ENCODE peak calls at places on chromosome X, in ten cellular contexts. J, P, R, D, W, O, B, Q, E and K are unnamed samples.

GRCh38 chrX:110053453-110053852 is 50.5 kb downstream of the TMEM164 start:
- DNase-seq in B (no peak), E (no peak), O (no peak), D (no peak), J (no peak), R (no peak), Q (no peak), W (no peak), P (no peak), K (no peak)

GRCh38 chrX:31038585-31039326 is 33.1 kb downstream of the FTHL17 start:
- DNase-seq in J (peak), R (no peak), Q (no peak), D (no peak), P (peak), W (peak), B (peak), O (peak), E (peak), K (peak)

GRCh38 chrX:2192584-2193272 is 308.0 kb downstream of the DHRSX start:
- DNase-seq in R (no peak), J (no peak), O (no peak), B (no peak), Q (no peak), E (no peak), W (no peak), P (no peak), D (peak), K (no peak)

GRCh38 chrX:68724531-68725020 is 77.1 kb downstream of the STARD8 start:
- DNase-seq in E (no peak), D (no peak), P (no peak), B (no peak), O (no peak), W (no peak), J (no peak), R (no peak), Q (no peak), K (no peak)

GRCh38 chrX:152641996-152642395 is 4.3 kb downstream of the GABRQ start:
- DNase-seq in O (peak), E (peak), P (peak), W (peak), R (no peak), Q (no peak), B (peak), D (no peak), J (no peak), K (peak)

GRCh38 chrX:151505796-151506195 is 57.7 kb upstream of the PASD1 start:
- DNase-seq in B (peak), J (peak), P (peak), O (no peak), W (peak), R (peak), D (peak), E (peak), Q (no peak), K (peak)

GRCh38 chrX:46152756-46153155 is 392.5 kb downstream of the ZNF674 start:
- DNase-seq in P (no peak), D (no peak), E (no peak), B (no peak), W (no peak), J (no peak), O (no peak), R (no peak), Q (no peak), K (no peak)

GRCh38 chrX:140507223-140507981 is 2.5 kb upstream of the SOX3 start:
- DNase-seq in P (no peak), R (no peak), W (no peak), E (no peak), J (no peak), Q (no peak), O (no peak), B (no peak), D (no peak), K (no peak)

GRCh38 chrX:124223524-124223923 is 108.9 kb upstream of the TEX13D start:
- DNase-seq in B (no peak), Q (no peak), J (no peak), P (peak), W (no peak), E (peak), D (no peak), R (no peak), O (no peak), K (peak)